ENCODE peak calls at places on chromosomes 1 and 21, in six cellular contexts. One of them, this sample, is unnamed.

GRCh38 chr1:33583567-33583966 is 111.1 kb downstream of the ZSCAN20 start:
- DNase-seq in neural crest cell: no peak
- DNase-seq in stomach: no peak
- DNase-seq in pancreas: no peak
- DNase-seq in WERI-Rb-1: no peak
- DNase-seq in H9: no peak
- DNase-seq in this sample: no peak

GRCh38 chr1:87072431-87072830 is 158.0 kb downstream of the HS2ST1 start:
- DNase-seq in WERI-Rb-1: no peak
- DNase-seq in pancreas: no peak
- DNase-seq in neural crest cell: no peak
- DNase-seq in stomach: no peak
- DNase-seq in H9: no peak
- DNase-seq in this sample: no peak

GRCh38 chr1:1539310-1540014 is 962 bp downstream of the TMEM240 start:
- DNase-seq in WERI-Rb-1: peak
- DNase-seq in pancreas: no peak
- DNase-seq in stomach: no peak
- DNase-seq in H9: peak
- DNase-seq in neural crest cell: no peak
- DNase-seq in this sample: no peak

GRCh38 chr1:1911390-1912041 is 3.5 kb upstream of the CALML6 start:
- DNase-seq in neural crest cell: no peak
- DNase-seq in stomach: no peak
- DNase-seq in H9: peak
- DNase-seq in pancreas: no peak
- DNase-seq in WERI-Rb-1: no peak
- DNase-seq in this sample: no peak

GRCh38 chr1:223011230-223011856 is 131.7 kb downstream of the TLR5 start:
- DNase-seq in stomach: no peak
- DNase-seq in neural crest cell: no peak
- DNase-seq in H9: no peak
- DNase-seq in WERI-Rb-1: no peak
- DNase-seq in pancreas: no peak
- DNase-seq in this sample: no peak

GRCh38 chr1:121518726-121519041 is 333.9 kb downstream of the SRGAP2C start:
- DNase-seq in H9: no peak
- DNase-seq in neural crest cell: no peak
- DNase-seq in stomach: no peak
- DNase-seq in WERI-Rb-1: no peak
- DNase-seq in pancreas: no peak
- DNase-seq in this sample: no peak

GRCh38 chr21:44926364-44927101 is 5.8 kb upstream of the ITGB2 start:
- DNase-seq in H9: no peak
- DNase-seq in pancreas: no peak
- DNase-seq in WERI-Rb-1: no peak
- DNase-seq in stomach: no peak
- DNase-seq in neural crest cell: no peak
- DNase-seq in this sample: no peak

GRCh38 chr1:108708726-108709660 is 3.7 kb upstream of the FNDC7 start:
- DNase-seq in WERI-Rb-1: peak
- DNase-seq in neural crest cell: no peak
- DNase-seq in pancreas: no peak
- DNase-seq in stomach: no peak
- DNase-seq in H9: peak
- DNase-seq in this sample: no peak

GRCh38 chr1:42927274-42927841 is 31.3 kb downstream of the SLC2A1 start:
- DNase-seq in pancreas: no peak
- DNase-seq in H9: no peak
- DNase-seq in neural crest cell: no peak
- DNase-seq in WERI-Rb-1: no peak
- DNase-seq in stomach: no peak
- DNase-seq in this sample: no peak

GRCh38 chr1:69568435-69569280 is 936 bp downstream of the LRRC7 start:
- DNase-seq in neural crest cell: no peak
- DNase-seq in pancreas: no peak
- DNase-seq in WERI-Rb-1: no peak
- DNase-seq in stomach: no peak
- DNase-seq in H9: peak
- DNase-seq in this sample: no peak

GRCh38 chr1:41859686-41860085 is 59.0 kb downstream of the HIVEP3 start:
- DNase-seq in H9: no peak
- DNase-seq in stomach: no peak
- DNase-seq in WERI-Rb-1: no peak
- DNase-seq in pancreas: no peak
- DNase-seq in neural crest cell: no peak
- DNase-seq in this sample: no peak

GRCh38 chr1:9376886-9377333 is 84.2 kb downstream of the SPSB1 start:
- DNase-seq in H9: no peak
- DNase-seq in WERI-Rb-1: peak
- DNase-seq in pancreas: no peak
- DNase-seq in neural crest cell: no peak
- DNase-seq in stomach: no peak
- DNase-seq in this sample: no peak

GRCh38 chr21:31173881-31174555 is 135.7 kb upstream of the KRTAP19-8 start:
- DNase-seq in neural crest cell: no peak
- DNase-seq in pancreas: peak
- DNase-seq in WERI-Rb-1: no peak
- DNase-seq in stomach: peak
- DNase-seq in H9: no peak
- DNase-seq in this sample: no peak

GRCh38 chr1:41436281-41437010 is 48.0 kb downstream of the EDN2 start:
- DNase-seq in stomach: no peak
- DNase-seq in neural crest cell: no peak
- DNase-seq in WERI-Rb-1: no peak
- DNase-seq in pancreas: no peak
- DNase-seq in H9: no peak
- DNase-seq in this sample: no peak

GRCh38 chr1:113534130-113534817 is 144.0 kb downstream of the MAGI3 start:
- DNase-seq in pancreas: no peak
- DNase-seq in WERI-Rb-1: peak
- DNase-seq in stomach: no peak
- DNase-seq in neural crest cell: no peak
- DNase-seq in H9: no peak
- DNase-seq in this sample: no peak

GRCh38 chr21:21460979-21461378 is 462.8 kb downstream of the NCAM2 start:
- DNase-seq in WERI-Rb-1: no peak
- DNase-seq in stomach: no peak
- DNase-seq in H9: no peak
- DNase-seq in pancreas: no peak
- DNase-seq in neural crest cell: no peak
- DNase-seq in this sample: no peak

GRCh38 chr1:74937176-74937575 is 197.0 kb upstream of the LHX8 start:
- DNase-seq in neural crest cell: no peak
- DNase-seq in pancreas: no peak
- DNase-seq in WERI-Rb-1: no peak
- DNase-seq in stomach: no peak
- DNase-seq in H9: no peak
- DNase-seq in this sample: no peak

GRCh38 chr1:204320413-204320812 is 39.3 kb downstream of the PLEKHA6 start:
- DNase-seq in neural crest cell: no peak
- DNase-seq in pancreas: no peak
- DNase-seq in H9: no peak
- DNase-seq in WERI-Rb-1: no peak
- DNase-seq in stomach: no peak
- DNase-seq in this sample: no peak

GRCh38 chr1:107450899-107451664 is 310.2 kb downstream of the NTNG1 start:
- DNase-seq in WERI-Rb-1: no peak
- DNase-seq in neural crest cell: no peak
- DNase-seq in stomach: no peak
- DNase-seq in H9: no peak
- DNase-seq in pancreas: no peak
- DNase-seq in this sample: no peak

GRCh38 chr1:78329475-78329874 is 161.3 kb upstream of the PTGFR start:
- DNase-seq in WERI-Rb-1: no peak
- DNase-seq in H9: no peak
- DNase-seq in pancreas: no peak
- DNase-seq in stomach: no peak
- DNase-seq in neural crest cell: no peak
- DNase-seq in this sample: no peak

GRCh38 chr1:91741301-91741700 is 144.7 kb downstream of the TGFBR3 start:
- DNase-seq in pancreas: no peak
- DNase-seq in neural crest cell: no peak
- DNase-seq in stomach: no peak
- DNase-seq in H9: no peak
- DNase-seq in WERI-Rb-1: no peak
- DNase-seq in this sample: no peak

GRCh38 chr1:59709333-59709732 is 105.4 kb upstream of the HOOK1 start:
- DNase-seq in neural crest cell: no peak
- DNase-seq in pancreas: no peak
- DNase-seq in H9: no peak
- DNase-seq in WERI-Rb-1: no peak
- DNase-seq in stomach: no peak
- DNase-seq in this sample: no peak

GRCh38 chr1:91004145-91004544 is 17.7 kb downstream of the ZNF644 start:
- DNase-seq in pancreas: no peak
- DNase-seq in WERI-Rb-1: no peak
- DNase-seq in neural crest cell: no peak
- DNase-seq in stomach: no peak
- DNase-seq in H9: no peak
- DNase-seq in this sample: no peak

GRCh38 chr1:64087768-64088167 is 115.7 kb upstream of the UBE2U start:
- DNase-seq in neural crest cell: no peak
- DNase-seq in WERI-Rb-1: no peak
- DNase-seq in stomach: no peak
- DNase-seq in H9: no peak
- DNase-seq in pancreas: no peak
- DNase-seq in this sample: no peak

GRCh38 chr1:183287191-183287675 is 101.2 kb downstream of the LAMC2 start:
- DNase-seq in stomach: no peak
- DNase-seq in H9: no peak
- DNase-seq in WERI-Rb-1: no peak
- DNase-seq in neural crest cell: no peak
- DNase-seq in pancreas: no peak
- DNase-seq in this sample: no peak

GRCh38 chr1:102799496-102799895 is 308.8 kb downstream of the COL11A1 start:
- DNase-seq in stomach: no peak
- DNase-seq in pancreas: no peak
- DNase-seq in WERI-Rb-1: no peak
- DNase-seq in neural crest cell: no peak
- DNase-seq in H9: no peak
- DNase-seq in this sample: no peak

DNA sequence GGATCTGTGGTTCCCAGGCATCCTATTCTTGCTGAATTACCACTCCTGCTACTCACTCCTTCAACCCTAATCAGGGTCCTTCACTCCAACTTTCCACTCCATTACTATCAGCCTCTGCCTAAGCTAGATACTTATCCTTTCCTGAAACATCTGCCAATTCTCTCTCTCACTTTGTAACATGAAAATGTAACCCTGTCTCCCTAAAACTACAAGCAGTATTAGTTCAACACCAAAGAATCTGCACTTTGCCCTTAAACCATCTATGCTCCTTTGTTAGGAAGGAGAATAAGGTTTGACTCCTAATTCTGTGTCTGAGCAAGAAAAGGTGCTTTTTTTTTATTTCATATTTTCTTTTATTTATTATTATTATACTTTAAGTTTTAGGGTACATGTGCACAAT is 15.5 kb upstream of the CXADR start:
- DNase-seq in H9: no peak
- DNase-seq in stomach: no peak
- DNase-seq in neural crest cell: no peak
- DNase-seq in WERI-Rb-1: no peak
- DNase-seq in pancreas: no peak
- DNase-seq in this sample: no peak
- TF ChIP-seq CTCF in H9: no peak
- TF ChIP-seq CTCF in stomach: no peak
- TF ChIP-seq CTCF in neural crest cell: no peak
- TF ChIP-seq CTCF in WERI-Rb-1: no peak
- TF ChIP-seq CTCF in pancreas: no peak
- TF ChIP-seq CTCF in this sample: no peak

DNA sequence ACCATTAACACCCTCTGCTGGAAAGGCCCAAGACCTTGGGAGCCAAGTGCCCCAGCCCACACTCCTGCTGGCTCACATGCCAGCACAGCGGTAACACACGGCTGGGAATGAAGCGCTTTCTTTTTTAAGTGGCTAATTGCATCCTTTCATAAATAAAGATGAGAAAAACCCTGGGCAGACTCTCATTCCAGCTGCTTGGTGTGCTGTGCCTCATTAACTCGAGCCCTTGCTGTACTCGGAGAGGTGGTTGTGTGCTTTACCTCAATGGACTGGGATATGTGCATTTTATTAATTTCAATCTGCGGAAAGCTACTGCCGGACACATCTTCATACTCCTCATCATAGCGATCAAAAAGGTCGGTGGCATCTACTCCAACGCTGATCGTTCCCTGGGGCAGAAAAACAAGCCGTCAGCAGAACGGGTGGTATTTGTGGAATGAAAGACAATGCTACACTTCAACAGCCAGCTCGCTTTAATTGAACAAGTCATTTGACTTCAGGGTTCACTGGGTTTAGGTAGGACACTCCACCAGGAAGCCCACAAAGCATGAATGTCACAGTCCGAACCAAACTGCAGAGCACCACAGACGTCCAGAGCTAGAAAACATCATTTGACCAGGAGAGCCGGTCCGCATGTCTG is 29.1 kb downstream of the THAP3 start:
- DNase-seq in WERI-Rb-1: no peak
- DNase-seq in pancreas: no peak
- DNase-seq in neural crest cell: no peak
- DNase-seq in H9: no peak
- DNase-seq in stomach: no peak
- DNase-seq in this sample: no peak
- TF ChIP-seq CTCF in WERI-Rb-1: no peak
- TF ChIP-seq CTCF in pancreas: no peak
- TF ChIP-seq CTCF in neural crest cell: no peak
- TF ChIP-seq CTCF in H9: no peak
- TF ChIP-seq CTCF in stomach: no peak
- TF ChIP-seq CTCF in this sample: no peak

DNA sequence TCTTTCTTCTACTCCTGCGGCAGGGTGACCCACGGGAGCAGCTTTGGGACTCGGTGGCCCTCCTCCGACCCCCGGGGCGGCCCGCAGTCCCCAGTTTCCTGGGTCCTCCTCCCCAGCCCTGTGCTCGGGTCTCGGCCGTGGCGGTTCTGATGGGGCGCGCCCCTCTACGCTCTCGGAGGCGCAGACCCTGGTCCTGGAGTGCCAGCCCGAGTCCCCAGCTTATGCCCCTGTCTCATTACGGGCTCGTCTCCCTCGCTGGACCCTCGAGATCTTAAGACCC is 430 bp downstream of the BTG2 start:
- DNase-seq in neural crest cell: no peak
- DNase-seq in H9: no peak
- DNase-seq in WERI-Rb-1: no peak
- DNase-seq in stomach: no peak
- DNase-seq in pancreas: peak
- DNase-seq in this sample: no peak
- TF ChIP-seq CTCF in neural crest cell: no peak
- TF ChIP-seq CTCF in H9: no peak
- TF ChIP-seq CTCF in WERI-Rb-1: no peak
- TF ChIP-seq CTCF in stomach: no peak
- TF ChIP-seq CTCF in pancreas: no peak
- TF ChIP-seq CTCF in this sample: no peak

DNA sequence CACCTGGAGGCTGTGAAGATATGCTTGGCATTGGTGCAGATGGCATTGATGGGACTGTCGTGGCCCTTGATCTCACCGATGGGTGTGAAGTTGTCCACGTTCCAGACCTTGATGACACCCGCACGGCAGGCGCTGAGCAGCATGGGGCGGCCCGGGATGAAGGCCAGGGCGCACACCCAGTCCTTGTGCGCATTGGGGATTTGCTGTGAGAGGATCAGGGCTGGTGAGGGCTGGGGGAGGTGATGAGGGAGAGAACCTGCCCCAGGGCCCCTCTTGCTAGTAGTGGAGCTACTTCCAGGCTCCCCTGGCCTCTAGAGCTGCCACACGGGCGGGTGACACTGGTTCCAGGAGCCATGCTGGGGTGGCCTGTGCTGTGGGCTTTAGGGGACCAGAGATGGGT is 48.8 kb downstream of the KIF21B start:
- DNase-seq in stomach: no peak
- DNase-seq in WERI-Rb-1: no peak
- DNase-seq in neural crest cell: no peak
- DNase-seq in pancreas: no peak
- DNase-seq in H9: no peak
- DNase-seq in this sample: no peak
- TF ChIP-seq CTCF in stomach: no peak
- TF ChIP-seq CTCF in WERI-Rb-1: no peak
- TF ChIP-seq CTCF in neural crest cell: no peak
- TF ChIP-seq CTCF in pancreas: no peak
- TF ChIP-seq CTCF in H9: no peak
- TF ChIP-seq CTCF in this sample: no peak

This sample was measured in Calu3.